ENCODE peak calls at places on chromosomes 4 and X, in six cellular contexts. J, W, D, E, O and F are unnamed samples.
A peak's percentile ranks its signal among the peaks of the same experiment; 100 is the strongest.

GRCh38 chrX:39242187-39242586 is 440.9 kb downstream of the MID1IP1 start:
- DNase-seq in J (peak; percentile 42), W (no peak), D (no peak), E (no peak), O (no peak), F (no peak)

GRCh38 chr4:25007608-25008007 is 23.1 kb downstream of the LGI2 start:
- DNase-seq in J (no peak), W (no peak), D (no peak), E (no peak), O (no peak), F (no peak)

GRCh38 chr4:26130173-26130572 is 190.6 kb upstream of the RBPJ start:
- DNase-seq in J (no peak), W (no peak), D (no peak), E (no peak), O (no peak), F (no peak)

GRCh38 chr4:4426511-4427477 is 39.9 kb downstream of the NSG1 start:
- DNase-seq in J (peak; percentile 85), W (no peak), D (no peak), E (no peak), O (no peak), F (no peak)

GRCh38 chrX:16783452-16783851 is 2.8 kb upstream of the TXLNG start:
- DNase-seq in J (no peak), W (no peak), D (no peak), E (no peak), O (no peak), F (no peak)

GRCh38 chr4:60201052-60201673 is 999.0 kb upstream of the ADGRL3 start:
- DNase-seq in J (peak; percentile 38), W (no peak), D (no peak), E (peak; percentile 38), O (peak; percentile 34), F (peak; percentile 63)

GRCh38 chr4:83947811-83948210 is 411.9 kb downstream of the GPAT3 start:
- DNase-seq in J (no peak), W (no peak), D (no peak), E (no peak), O (no peak), F (no peak)

GRCh38 chrX:27444093-27444908 is 18.8 kb downstream of the PPP4R3C start:
- DNase-seq in J (no peak), W (no peak), D (no peak), E (no peak), O (no peak), F (no peak)

GRCh38 chr4:14667624-14668295 is 334.5 kb upstream of the CPEB2 start:
- DNase-seq in J (no peak), W (no peak), D (no peak), E (no peak), O (no peak), F (no peak)

GRCh38 chr4:113825272-113825671 is 63.7 kb upstream of the CAMK2D start:
- DNase-seq in J (no peak), W (no peak), D (no peak), E (no peak), O (no peak), F (no peak)

GRCh38 chrX:26522501-26522900 is 306.5 kb downstream of the MAGEB5 start:
- DNase-seq in J (peak; percentile 25), W (no peak), D (no peak), E (no peak), O (no peak), F (no peak)

GRCh38 chr4:158809611-158810486 is 41.0 kb downstream of the FNIP2 start:
- DNase-seq in J (no peak), W (no peak), D (no peak), E (no peak), O (no peak), F (no peak)

GRCh38 chr4:7788193-7788592 is 151.5 kb downstream of the AFAP1 start:
- DNase-seq in J (no peak), W (no peak), D (no peak), E (no peak), O (no peak), F (no peak)

GRCh38 chr4:177717407-177717806 is 275.2 kb upstream of the AGA start:
- DNase-seq in J (no peak), W (no peak), D (no peak), E (no peak), O (no peak), F (no peak)

GRCh38 chr4:121138445-121138844 is 25.7 kb downstream of the TNIP3 start:
- DNase-seq in J (no peak), W (no peak), D (no peak), E (no peak), O (no peak), F (no peak)

GRCh38 chrX:34578237-34578636 is 78.8 kb downstream of the TMEM47 start:
- DNase-seq in J (no peak), W (no peak), D (no peak), E (no peak), O (no peak), F (no peak)

GRCh38 chr4:14857986-14858385 is 144.3 kb upstream of the CPEB2 start:
- DNase-seq in J (no peak), W (no peak), D (no peak), E (no peak), O (no peak), F (no peak)

DNA sequence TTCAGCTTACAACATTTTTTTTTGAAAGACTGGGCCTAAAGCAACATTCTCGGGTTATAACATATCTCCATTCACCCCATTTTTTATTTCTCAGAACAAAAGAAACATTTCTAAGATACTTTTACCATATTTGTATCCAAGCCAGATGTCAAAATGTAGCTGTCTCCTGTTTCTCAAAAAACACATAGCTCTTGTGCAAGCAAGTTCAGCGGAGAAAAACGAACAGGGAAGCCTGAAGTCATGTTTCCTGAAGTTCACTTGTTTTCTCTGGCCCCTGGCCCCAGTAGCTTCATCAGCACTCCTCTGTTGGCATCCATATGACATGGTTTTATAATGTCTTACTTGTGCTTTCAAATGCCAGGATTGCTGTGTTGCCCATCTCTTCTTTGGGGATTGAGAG is 218.2 kb downstream of the BANK1 start:
- DNase-seq in J (no peak), W (no peak), D (no peak), E (no peak), O (no peak), F (no peak)
- TF ChIP-seq CTCF in J (no peak), W (no peak), D (no peak), E (no peak), O (no peak), F (no peak)

GRCh38 chrX:72301781-72302180 is 3.9 kb downstream of the CITED1 start:
- DNase-seq in J (no peak), W (no peak), D (no peak), E (no peak), O (no peak), F (no peak)

GRCh38 chrX:72295745-72296144 is 10.0 kb downstream of the CITED1 start:
- DNase-seq in J (no peak), W (no peak), D (no peak), E (no peak), O (no peak), F (no peak)

GRCh38 chrX:72299891-72300630 is 5.7 kb downstream of the CITED1 start:
- DNase-seq in J (no peak), W (no peak), D (no peak), E (no peak), O (no peak), F (no peak)

GRCh38 chrX:72296991-72297390 is 8.7 kb downstream of the CITED1 start:
- DNase-seq in J (no peak), W (no peak), D (no peak), E (no peak), O (no peak), F (no peak)

GRCh38 chrX:72297953-72298730 is 7.6 kb downstream of the CITED1 start:
- DNase-seq in J (peak; percentile 53), W (no peak), D (no peak), E (no peak), O (no peak), F (no peak)
- TF ChIP-seq CTCF in J (peak; percentile 69), W (no peak), D (peak; percentile 6), E (peak; percentile 14), O (no peak), F (no peak)

GRCh38 chr4:66028668-66029067 is 358.4 kb upstream of the EPHA5 start:
- DNase-seq in J (no peak), W (no peak), D (no peak), E (no peak), O (no peak), F (no peak)
- TF ChIP-seq CTCF in J (no peak), W (no peak), D (no peak), E (no peak), O (no peak), F (no peak)

GRCh38 chrX:128619490-128619889 is 567.3 kb upstream of the ACTRT1 start:
- DNase-seq in J (no peak), W (no peak), D (no peak), E (no peak), O (no peak), F (no peak)
- TF ChIP-seq CTCF in J (peak; percentile 47), W (no peak), D (no peak), E (no peak), O (no peak), F (no peak)

DNA sequence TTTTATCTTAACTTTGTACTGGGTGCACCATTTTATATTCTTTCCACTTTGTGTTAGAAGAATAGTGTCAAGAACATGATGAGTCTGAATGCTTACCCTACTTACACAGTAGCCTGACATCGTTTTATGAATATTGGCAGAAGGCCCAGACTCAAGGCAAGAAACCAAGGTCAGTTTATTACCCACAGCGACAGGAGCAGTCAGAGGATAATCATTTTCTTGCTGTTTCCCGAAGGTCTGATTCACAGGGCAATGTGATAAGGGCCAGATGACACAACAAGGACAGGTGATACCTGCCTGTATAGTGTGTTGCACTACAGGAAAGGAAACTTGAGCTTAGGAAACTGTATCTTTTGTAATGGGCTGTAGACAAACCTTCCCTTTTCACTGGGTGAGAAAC is 417.4 kb downstream of the SPOCK3 start:
- DNase-seq in J (no peak), W (peak; percentile 10), D (no peak), E (no peak), O (no peak), F (no peak)
- TF ChIP-seq CTCF in J (no peak), W (no peak), D (no peak), E (no peak), O (no peak), F (no peak)

GRCh38 chr4:115042496-115042895 is 70.9 kb downstream of the NDST4 start:
- DNase-seq in J (no peak), W (no peak), D (no peak), E (no peak), O (no peak), F (no peak)
- TF ChIP-seq CTCF in J (peak; percentile 72), W (no peak), D (no peak), E (peak; percentile 52), O (no peak), F (no peak)

GRCh38 chrX:105651052-105651451 is 171.3 kb upstream of the NRK start:
- DNase-seq in J (no peak), W (no peak), D (no peak), E (no peak), O (no peak), F (no peak)
- TF ChIP-seq CTCF in J (no peak), W (no peak), D (no peak), E (no peak), O (no peak), F (no peak)